ENCODE peak calls at places on chromosomes 5 and 9, in ten cellular contexts. One of them, this sample, is unnamed.
A peak's percentile ranks its signal among the peaks of the same experiment; 100 is the strongest.

GRCh38 chr5:79047199-79047598 is 22.3 kb downstream of the DMGDH start:
- DNase-seq in naive thymus-derived CD8-positive, alpha-beta T cell: no peak
- DNase-seq in HEK293T: no peak
- DNase-seq in stimulated activated CD4-positive, alpha-beta T cell treated with anti-CD3 and anti-CD28 coated beads, TNF-alpha, amount 100 ng/mL, for 1 hour: no peak
- DNase-seq in DMS 273 treated with DMSO at 0.1 percent for 48 hours: no peak
- DNase-seq in adipocyte: no peak
- DNase-seq in AG04450: no peak
- DNase-seq in cardiac fibroblast: no peak
- DNase-seq in activated T-helper 1 cell treated with anti-CD3 and anti-CD28 coated beads, Interleukin-2, amount 50 U/mL, for 16 hours: no peak
- DNase-seq in GM12892: no peak
- DNase-seq in this sample: no peak

GRCh38 chr5:134571703-134572405 is 46.4 kb downstream of the JADE2 start:
- DNase-seq in naive thymus-derived CD8-positive, alpha-beta T cell: no peak
- DNase-seq in HEK293T: no peak
- DNase-seq in stimulated activated CD4-positive, alpha-beta T cell treated with anti-CD3 and anti-CD28 coated beads, TNF-alpha, amount 100 ng/mL, for 1 hour: no peak
- DNase-seq in DMS 273 treated with DMSO at 0.1 percent for 48 hours: no peak
- DNase-seq in adipocyte: no peak
- DNase-seq in AG04450: no peak
- DNase-seq in cardiac fibroblast: no peak
- DNase-seq in activated T-helper 1 cell treated with anti-CD3 and anti-CD28 coated beads, Interleukin-2, amount 50 U/mL, for 16 hours: no peak
- DNase-seq in GM12892: no peak
- DNase-seq in this sample: no peak

GRCh38 chr9:2243666-2244555 is 228.8 kb downstream of the SMARCA2 start:
- DNase-seq in naive thymus-derived CD8-positive, alpha-beta T cell: no peak
- DNase-seq in HEK293T: no peak
- DNase-seq in stimulated activated CD4-positive, alpha-beta T cell treated with anti-CD3 and anti-CD28 coated beads, TNF-alpha, amount 100 ng/mL, for 1 hour: no peak
- DNase-seq in DMS 273 treated with DMSO at 0.1 percent for 48 hours: no peak
- DNase-seq in adipocyte: peak; percentile 47
- DNase-seq in AG04450: no peak
- DNase-seq in cardiac fibroblast: peak; percentile 74
- DNase-seq in activated T-helper 1 cell treated with anti-CD3 and anti-CD28 coated beads, Interleukin-2, amount 50 U/mL, for 16 hours: no peak
- DNase-seq in GM12892: no peak
- DNase-seq in this sample: no peak

GRCh38 chr5:73451218-73452130 is 2.9 kb upstream of the FOXD1 start:
- DNase-seq in naive thymus-derived CD8-positive, alpha-beta T cell: peak; percentile 39
- DNase-seq in HEK293T: peak; percentile 71
- DNase-seq in stimulated activated CD4-positive, alpha-beta T cell treated with anti-CD3 and anti-CD28 coated beads, TNF-alpha, amount 100 ng/mL, for 1 hour: no peak
- DNase-seq in DMS 273 treated with DMSO at 0.1 percent for 48 hours: no peak
- DNase-seq in adipocyte: peak; percentile 92
- DNase-seq in AG04450: no peak
- DNase-seq in cardiac fibroblast: peak; percentile 55
- DNase-seq in activated T-helper 1 cell treated with anti-CD3 and anti-CD28 coated beads, Interleukin-2, amount 50 U/mL, for 16 hours: peak; percentile 40
- DNase-seq in GM12892: no peak
- DNase-seq in this sample: no peak

GRCh38 chr5:89893546-89893945 is 516.0 kb downstream of the CETN3 start:
- DNase-seq in naive thymus-derived CD8-positive, alpha-beta T cell: no peak
- DNase-seq in HEK293T: no peak
- DNase-seq in stimulated activated CD4-positive, alpha-beta T cell treated with anti-CD3 and anti-CD28 coated beads, TNF-alpha, amount 100 ng/mL, for 1 hour: no peak
- DNase-seq in DMS 273 treated with DMSO at 0.1 percent for 48 hours: no peak
- DNase-seq in adipocyte: no peak
- DNase-seq in AG04450: no peak
- DNase-seq in cardiac fibroblast: no peak
- DNase-seq in activated T-helper 1 cell treated with anti-CD3 and anti-CD28 coated beads, Interleukin-2, amount 50 U/mL, for 16 hours: no peak
- DNase-seq in GM12892: no peak
- DNase-seq in this sample: no peak

GRCh38 chr5:10409504-10409903 is 32.2 kb upstream of the ROPN1L start:
- DNase-seq in naive thymus-derived CD8-positive, alpha-beta T cell: no peak
- DNase-seq in HEK293T: no peak
- DNase-seq in stimulated activated CD4-positive, alpha-beta T cell treated with anti-CD3 and anti-CD28 coated beads, TNF-alpha, amount 100 ng/mL, for 1 hour: no peak
- DNase-seq in DMS 273 treated with DMSO at 0.1 percent for 48 hours: no peak
- DNase-seq in adipocyte: no peak
- DNase-seq in AG04450: no peak
- DNase-seq in cardiac fibroblast: no peak
- DNase-seq in activated T-helper 1 cell treated with anti-CD3 and anti-CD28 coated beads, Interleukin-2, amount 50 U/mL, for 16 hours: no peak
- DNase-seq in GM12892: no peak
- DNase-seq in this sample: no peak

GRCh38 chr9:6869081-6869948 is 111.5 kb downstream of the KDM4C start:
- DNase-seq in naive thymus-derived CD8-positive, alpha-beta T cell: no peak
- DNase-seq in HEK293T: no peak
- DNase-seq in stimulated activated CD4-positive, alpha-beta T cell treated with anti-CD3 and anti-CD28 coated beads, TNF-alpha, amount 100 ng/mL, for 1 hour: no peak
- DNase-seq in DMS 273 treated with DMSO at 0.1 percent for 48 hours: no peak
- DNase-seq in adipocyte: peak; percentile 71
- DNase-seq in AG04450: no peak
- DNase-seq in cardiac fibroblast: no peak
- DNase-seq in activated T-helper 1 cell treated with anti-CD3 and anti-CD28 coated beads, Interleukin-2, amount 50 U/mL, for 16 hours: no peak
- DNase-seq in GM12892: no peak
- DNase-seq in this sample: peak; percentile 90

GRCh38 chr5:31412324-31412723 is 119.6 kb downstream of the DROSHA start:
- DNase-seq in naive thymus-derived CD8-positive, alpha-beta T cell: no peak
- DNase-seq in HEK293T: no peak
- DNase-seq in stimulated activated CD4-positive, alpha-beta T cell treated with anti-CD3 and anti-CD28 coated beads, TNF-alpha, amount 100 ng/mL, for 1 hour: no peak
- DNase-seq in DMS 273 treated with DMSO at 0.1 percent for 48 hours: no peak
- DNase-seq in adipocyte: peak; percentile 19
- DNase-seq in AG04450: no peak
- DNase-seq in cardiac fibroblast: peak; percentile 27
- DNase-seq in activated T-helper 1 cell treated with anti-CD3 and anti-CD28 coated beads, Interleukin-2, amount 50 U/mL, for 16 hours: no peak
- DNase-seq in GM12892: no peak
- DNase-seq in this sample: no peak

GRCh38 chr5:119527346-119527745 is 75.0 kb downstream of the HSD17B4 start:
- DNase-seq in naive thymus-derived CD8-positive, alpha-beta T cell: no peak
- DNase-seq in HEK293T: no peak
- DNase-seq in stimulated activated CD4-positive, alpha-beta T cell treated with anti-CD3 and anti-CD28 coated beads, TNF-alpha, amount 100 ng/mL, for 1 hour: no peak
- DNase-seq in DMS 273 treated with DMSO at 0.1 percent for 48 hours: no peak
- DNase-seq in adipocyte: peak; percentile 22
- DNase-seq in AG04450: no peak
- DNase-seq in cardiac fibroblast: peak; percentile 48
- DNase-seq in activated T-helper 1 cell treated with anti-CD3 and anti-CD28 coated beads, Interleukin-2, amount 50 U/mL, for 16 hours: no peak
- DNase-seq in GM12892: no peak
- DNase-seq in this sample: peak; percentile 35

GRCh38 chr9:129282308-129283211 is 104.5 kb upstream of the IER5L start:
- DNase-seq in naive thymus-derived CD8-positive, alpha-beta T cell: no peak
- DNase-seq in HEK293T: no peak
- DNase-seq in stimulated activated CD4-positive, alpha-beta T cell treated with anti-CD3 and anti-CD28 coated beads, TNF-alpha, amount 100 ng/mL, for 1 hour: no peak
- DNase-seq in DMS 273 treated with DMSO at 0.1 percent for 48 hours: no peak
- DNase-seq in adipocyte: no peak
- DNase-seq in AG04450: no peak
- DNase-seq in cardiac fibroblast: no peak
- DNase-seq in activated T-helper 1 cell treated with anti-CD3 and anti-CD28 coated beads, Interleukin-2, amount 50 U/mL, for 16 hours: no peak
- DNase-seq in GM12892: no peak
- DNase-seq in this sample: no peak

GRCh38 chr5:122173484-122174191 is 44.3 kb downstream of the ZNF474 start:
- DNase-seq in naive thymus-derived CD8-positive, alpha-beta T cell: no peak
- DNase-seq in HEK293T: no peak
- DNase-seq in stimulated activated CD4-positive, alpha-beta T cell treated with anti-CD3 and anti-CD28 coated beads, TNF-alpha, amount 100 ng/mL, for 1 hour: no peak
- DNase-seq in DMS 273 treated with DMSO at 0.1 percent for 48 hours: no peak
- DNase-seq in adipocyte: no peak
- DNase-seq in AG04450: no peak
- DNase-seq in cardiac fibroblast: no peak
- DNase-seq in activated T-helper 1 cell treated with anti-CD3 and anti-CD28 coated beads, Interleukin-2, amount 50 U/mL, for 16 hours: no peak
- DNase-seq in GM12892: no peak
- DNase-seq in this sample: no peak

GRCh38 chr9:76374702-76375543 is 19.3 kb downstream of the RFK start:
- DNase-seq in naive thymus-derived CD8-positive, alpha-beta T cell: no peak
- DNase-seq in HEK293T: peak; percentile 41
- DNase-seq in stimulated activated CD4-positive, alpha-beta T cell treated with anti-CD3 and anti-CD28 coated beads, TNF-alpha, amount 100 ng/mL, for 1 hour: no peak
- DNase-seq in DMS 273 treated with DMSO at 0.1 percent for 48 hours: no peak
- DNase-seq in adipocyte: peak; percentile 48
- DNase-seq in AG04450: peak; percentile 82
- DNase-seq in cardiac fibroblast: peak; percentile 91
- DNase-seq in activated T-helper 1 cell treated with anti-CD3 and anti-CD28 coated beads, Interleukin-2, amount 50 U/mL, for 16 hours: no peak
- DNase-seq in GM12892: no peak
- DNase-seq in this sample: no peak

GRCh38 chr5:35470866-35471265 is 146.8 kb upstream of the SPEF2 start:
- DNase-seq in naive thymus-derived CD8-positive, alpha-beta T cell: no peak
- DNase-seq in HEK293T: no peak
- DNase-seq in stimulated activated CD4-positive, alpha-beta T cell treated with anti-CD3 and anti-CD28 coated beads, TNF-alpha, amount 100 ng/mL, for 1 hour: no peak
- DNase-seq in DMS 273 treated with DMSO at 0.1 percent for 48 hours: no peak
- DNase-seq in adipocyte: peak; percentile 45
- DNase-seq in AG04450: no peak
- DNase-seq in cardiac fibroblast: peak; percentile 32
- DNase-seq in activated T-helper 1 cell treated with anti-CD3 and anti-CD28 coated beads, Interleukin-2, amount 50 U/mL, for 16 hours: no peak
- DNase-seq in GM12892: no peak
- DNase-seq in this sample: no peak

GRCh38 chr9:133962341-133962740 is 29.8 kb downstream of the VAV2 start:
- DNase-seq in naive thymus-derived CD8-positive, alpha-beta T cell: no peak
- DNase-seq in HEK293T: no peak
- DNase-seq in stimulated activated CD4-positive, alpha-beta T cell treated with anti-CD3 and anti-CD28 coated beads, TNF-alpha, amount 100 ng/mL, for 1 hour: no peak
- DNase-seq in DMS 273 treated with DMSO at 0.1 percent for 48 hours: no peak
- DNase-seq in adipocyte: no peak
- DNase-seq in AG04450: no peak
- DNase-seq in cardiac fibroblast: no peak
- DNase-seq in activated T-helper 1 cell treated with anti-CD3 and anti-CD28 coated beads, Interleukin-2, amount 50 U/mL, for 16 hours: no peak
- DNase-seq in GM12892: no peak
- DNase-seq in this sample: no peak

GRCh38 chr9:123326030-123326586 is 29.9 kb upstream of the CRB2 start:
- DNase-seq in naive thymus-derived CD8-positive, alpha-beta T cell: no peak
- DNase-seq in HEK293T: no peak
- DNase-seq in stimulated activated CD4-positive, alpha-beta T cell treated with anti-CD3 and anti-CD28 coated beads, TNF-alpha, amount 100 ng/mL, for 1 hour: no peak
- DNase-seq in DMS 273 treated with DMSO at 0.1 percent for 48 hours: no peak
- DNase-seq in adipocyte: no peak
- DNase-seq in AG04450: no peak
- DNase-seq in cardiac fibroblast: no peak
- DNase-seq in activated T-helper 1 cell treated with anti-CD3 and anti-CD28 coated beads, Interleukin-2, amount 50 U/mL, for 16 hours: no peak
- DNase-seq in GM12892: no peak
- DNase-seq in this sample: no peak

GRCh38 chr9:112080831-112081542 is 94.1 kb downstream of the SUSD1 start:
- DNase-seq in naive thymus-derived CD8-positive, alpha-beta T cell: no peak
- DNase-seq in HEK293T: no peak
- DNase-seq in stimulated activated CD4-positive, alpha-beta T cell treated with anti-CD3 and anti-CD28 coated beads, TNF-alpha, amount 100 ng/mL, for 1 hour: no peak
- DNase-seq in DMS 273 treated with DMSO at 0.1 percent for 48 hours: no peak
- DNase-seq in adipocyte: no peak
- DNase-seq in AG04450: no peak
- DNase-seq in cardiac fibroblast: no peak
- DNase-seq in activated T-helper 1 cell treated with anti-CD3 and anti-CD28 coated beads, Interleukin-2, amount 50 U/mL, for 16 hours: no peak
- DNase-seq in GM12892: no peak
- DNase-seq in this sample: no peak

GRCh38 chr9:8486095-8486494 is 686.5 kb upstream of the DMAC1 start:
- DNase-seq in naive thymus-derived CD8-positive, alpha-beta T cell: no peak
- DNase-seq in HEK293T: peak; percentile 10
- DNase-seq in stimulated activated CD4-positive, alpha-beta T cell treated with anti-CD3 and anti-CD28 coated beads, TNF-alpha, amount 100 ng/mL, for 1 hour: no peak
- DNase-seq in DMS 273 treated with DMSO at 0.1 percent for 48 hours: no peak
- DNase-seq in adipocyte: no peak
- DNase-seq in AG04450: no peak
- DNase-seq in cardiac fibroblast: peak; percentile 39
- DNase-seq in activated T-helper 1 cell treated with anti-CD3 and anti-CD28 coated beads, Interleukin-2, amount 50 U/mL, for 16 hours: no peak
- DNase-seq in GM12892: no peak
- DNase-seq in this sample: peak; percentile 55

GRCh38 chr5:114123654-114124053 is 238.2 kb upstream of the KCNN2 start:
- DNase-seq in naive thymus-derived CD8-positive, alpha-beta T cell: no peak
- DNase-seq in HEK293T: no peak
- DNase-seq in stimulated activated CD4-positive, alpha-beta T cell treated with anti-CD3 and anti-CD28 coated beads, TNF-alpha, amount 100 ng/mL, for 1 hour: no peak
- DNase-seq in DMS 273 treated with DMSO at 0.1 percent for 48 hours: no peak
- DNase-seq in adipocyte: no peak
- DNase-seq in AG04450: no peak
- DNase-seq in cardiac fibroblast: no peak
- DNase-seq in activated T-helper 1 cell treated with anti-CD3 and anti-CD28 coated beads, Interleukin-2, amount 50 U/mL, for 16 hours: no peak
- DNase-seq in GM12892: no peak
- DNase-seq in this sample: no peak

GRCh38 chr9:126248680-126249079 is 77.9 kb upstream of the MVB12B start:
- DNase-seq in naive thymus-derived CD8-positive, alpha-beta T cell: no peak
- DNase-seq in HEK293T: no peak
- DNase-seq in stimulated activated CD4-positive, alpha-beta T cell treated with anti-CD3 and anti-CD28 coated beads, TNF-alpha, amount 100 ng/mL, for 1 hour: no peak
- DNase-seq in DMS 273 treated with DMSO at 0.1 percent for 48 hours: no peak
- DNase-seq in adipocyte: peak; percentile 46
- DNase-seq in AG04450: peak; percentile 54
- DNase-seq in cardiac fibroblast: peak; percentile 95
- DNase-seq in activated T-helper 1 cell treated with anti-CD3 and anti-CD28 coated beads, Interleukin-2, amount 50 U/mL, for 16 hours: no peak
- DNase-seq in GM12892: no peak
- DNase-seq in this sample: no peak

GRCh38 chr9:79689576-79689975 is 117.8 kb downstream of the TLE4 start:
- DNase-seq in naive thymus-derived CD8-positive, alpha-beta T cell: no peak
- DNase-seq in HEK293T: no peak
- DNase-seq in stimulated activated CD4-positive, alpha-beta T cell treated with anti-CD3 and anti-CD28 coated beads, TNF-alpha, amount 100 ng/mL, for 1 hour: no peak
- DNase-seq in DMS 273 treated with DMSO at 0.1 percent for 48 hours: no peak
- DNase-seq in adipocyte: no peak
- DNase-seq in AG04450: no peak
- DNase-seq in cardiac fibroblast: no peak
- DNase-seq in activated T-helper 1 cell treated with anti-CD3 and anti-CD28 coated beads, Interleukin-2, amount 50 U/mL, for 16 hours: no peak
- DNase-seq in GM12892: no peak
- DNase-seq in this sample: no peak

GRCh38 chr5:126461838-126462237 is 38.6 kb downstream of the GRAMD2B start:
- DNase-seq in naive thymus-derived CD8-positive, alpha-beta T cell: no peak
- DNase-seq in HEK293T: no peak
- DNase-seq in stimulated activated CD4-positive, alpha-beta T cell treated with anti-CD3 and anti-CD28 coated beads, TNF-alpha, amount 100 ng/mL, for 1 hour: no peak
- DNase-seq in DMS 273 treated with DMSO at 0.1 percent for 48 hours: no peak
- DNase-seq in adipocyte: no peak
- DNase-seq in AG04450: no peak
- DNase-seq in cardiac fibroblast: no peak
- DNase-seq in activated T-helper 1 cell treated with anti-CD3 and anti-CD28 coated beads, Interleukin-2, amount 50 U/mL, for 16 hours: no peak
- DNase-seq in GM12892: no peak
- DNase-seq in this sample: no peak

GRCh38 chr5:144248015-144248414 is 77.3 kb downstream of the KCTD16 start:
- DNase-seq in naive thymus-derived CD8-positive, alpha-beta T cell: no peak
- DNase-seq in HEK293T: no peak
- DNase-seq in stimulated activated CD4-positive, alpha-beta T cell treated with anti-CD3 and anti-CD28 coated beads, TNF-alpha, amount 100 ng/mL, for 1 hour: no peak
- DNase-seq in DMS 273 treated with DMSO at 0.1 percent for 48 hours: no peak
- DNase-seq in adipocyte: no peak
- DNase-seq in AG04450: no peak
- DNase-seq in cardiac fibroblast: no peak
- DNase-seq in activated T-helper 1 cell treated with anti-CD3 and anti-CD28 coated beads, Interleukin-2, amount 50 U/mL, for 16 hours: no peak
- DNase-seq in GM12892: no peak
- DNase-seq in this sample: no peak

GRCh38 chr5:38473008-38473407 is 83.4 kb downstream of the LIFR start:
- DNase-seq in naive thymus-derived CD8-positive, alpha-beta T cell: no peak
- DNase-seq in HEK293T: no peak
- DNase-seq in stimulated activated CD4-positive, alpha-beta T cell treated with anti-CD3 and anti-CD28 coated beads, TNF-alpha, amount 100 ng/mL, for 1 hour: no peak
- DNase-seq in DMS 273 treated with DMSO at 0.1 percent for 48 hours: peak; percentile 84
- DNase-seq in adipocyte: no peak
- DNase-seq in AG04450: no peak
- DNase-seq in cardiac fibroblast: no peak
- DNase-seq in activated T-helper 1 cell treated with anti-CD3 and anti-CD28 coated beads, Interleukin-2, amount 50 U/mL, for 16 hours: no peak
- DNase-seq in GM12892: no peak
- DNase-seq in this sample: no peak

GRCh38 chr5:87394407-87394806 is 18.3 kb downstream of the CCNH start:
- DNase-seq in naive thymus-derived CD8-positive, alpha-beta T cell: no peak
- DNase-seq in HEK293T: no peak
- DNase-seq in stimulated activated CD4-positive, alpha-beta T cell treated with anti-CD3 and anti-CD28 coated beads, TNF-alpha, amount 100 ng/mL, for 1 hour: no peak
- DNase-seq in DMS 273 treated with DMSO at 0.1 percent for 48 hours: no peak
- DNase-seq in adipocyte: peak; percentile 73
- DNase-seq in AG04450: no peak
- DNase-seq in cardiac fibroblast: peak; percentile 90
- DNase-seq in activated T-helper 1 cell treated with anti-CD3 and anti-CD28 coated beads, Interleukin-2, amount 50 U/mL, for 16 hours: no peak
- DNase-seq in GM12892: no peak
- DNase-seq in this sample: no peak

GRCh38 chr9:105205787-105206511 is 38.5 kb upstream of the SLC44A1 start:
- DNase-seq in naive thymus-derived CD8-positive, alpha-beta T cell: no peak
- DNase-seq in HEK293T: no peak
- DNase-seq in stimulated activated CD4-positive, alpha-beta T cell treated with anti-CD3 and anti-CD28 coated beads, TNF-alpha, amount 100 ng/mL, for 1 hour: no peak
- DNase-seq in DMS 273 treated with DMSO at 0.1 percent for 48 hours: no peak
- DNase-seq in adipocyte: peak; percentile 94
- DNase-seq in AG04450: peak; percentile 73
- DNase-seq in cardiac fibroblast: peak; percentile 95
- DNase-seq in activated T-helper 1 cell treated with anti-CD3 and anti-CD28 coated beads, Interleukin-2, amount 50 U/mL, for 16 hours: no peak
- DNase-seq in GM12892: no peak
- DNase-seq in this sample: peak; percentile 39

GRCh38 chr5:178381921-178382688 is 149.5 kb upstream of the PHYKPL start:
- DNase-seq in naive thymus-derived CD8-positive, alpha-beta T cell: no peak
- DNase-seq in HEK293T: no peak
- DNase-seq in stimulated activated CD4-positive, alpha-beta T cell treated with anti-CD3 and anti-CD28 coated beads, TNF-alpha, amount 100 ng/mL, for 1 hour: no peak
- DNase-seq in DMS 273 treated with DMSO at 0.1 percent for 48 hours: no peak
- DNase-seq in adipocyte: no peak
- DNase-seq in AG04450: no peak
- DNase-seq in cardiac fibroblast: no peak
- DNase-seq in activated T-helper 1 cell treated with anti-CD3 and anti-CD28 coated beads, Interleukin-2, amount 50 U/mL, for 16 hours: no peak
- DNase-seq in GM12892: no peak
- DNase-seq in this sample: no peak

GRCh38 chr9:16064701-16065230 is 511.9 kb downstream of the CCDC171 start:
- DNase-seq in naive thymus-derived CD8-positive, alpha-beta T cell: no peak
- DNase-seq in HEK293T: no peak
- DNase-seq in stimulated activated CD4-positive, alpha-beta T cell treated with anti-CD3 and anti-CD28 coated beads, TNF-alpha, amount 100 ng/mL, for 1 hour: no peak
- DNase-seq in DMS 273 treated with DMSO at 0.1 percent for 48 hours: no peak
- DNase-seq in adipocyte: no peak
- DNase-seq in AG04450: no peak
- DNase-seq in cardiac fibroblast: no peak
- DNase-seq in activated T-helper 1 cell treated with anti-CD3 and anti-CD28 coated beads, Interleukin-2, amount 50 U/mL, for 16 hours: no peak
- DNase-seq in GM12892: no peak
- DNase-seq in this sample: no peak

GRCh38 chr5:14672508-14673394 is 8.2 kb downstream of the OTULIN start:
- DNase-seq in naive thymus-derived CD8-positive, alpha-beta T cell: no peak
- DNase-seq in HEK293T: no peak
- DNase-seq in stimulated activated CD4-positive, alpha-beta T cell treated with anti-CD3 and anti-CD28 coated beads, TNF-alpha, amount 100 ng/mL, for 1 hour: no peak
- DNase-seq in DMS 273 treated with DMSO at 0.1 percent for 48 hours: no peak
- DNase-seq in adipocyte: no peak
- DNase-seq in AG04450: no peak
- DNase-seq in cardiac fibroblast: no peak
- DNase-seq in activated T-helper 1 cell treated with anti-CD3 and anti-CD28 coated beads, Interleukin-2, amount 50 U/mL, for 16 hours: no peak
- DNase-seq in GM12892: no peak
- DNase-seq in this sample: no peak